ENCODE peak calls at places on chromosomes 13 and 19, in seven cellular contexts. H, Y, Q, T, L, U and K are unnamed samples.

GRCh38 chr13:94033830-94034642 is 445.4 kb downstream of the DCT start:
- DNase-seq in H (no peak), Y (no peak), Q (no peak), T (no peak), L (no peak), U (no peak), K (no peak)

GRCh38 chr19:2199215-2199614 is 35.5 kb downstream of the DOT1L start:
- DNase-seq in H (peak), Y (no peak), Q (no peak), T (peak), L (no peak), U (no peak), K (no peak)

GRCh38 chr13:21043898-21044297 is 17.5 kb downstream of the LATS2 start:
- DNase-seq in H (no peak), Y (no peak), Q (peak), T (no peak), L (no peak), U (no peak), K (no peak)

GRCh38 chr19:46913852-46914430 is 53.1 kb downstream of the ARHGAP35 start:
- DNase-seq in H (peak), Y (no peak), Q (peak), T (no peak), L (peak), U (no peak), K (peak)

GRCh38 chr13:44388427-44388826 is 14.8 kb downstream of the SERP2 start:
- DNase-seq in H (no peak), Y (no peak), Q (no peak), T (peak), L (no peak), U (no peak), K (no peak)

GRCh38 chr13:35198821-35199220 is 256.8 kb downstream of the NBEA start:
- DNase-seq in H (no peak), Y (no peak), Q (no peak), T (no peak), L (no peak), U (no peak), K (no peak)

GRCh38 chr13:23020246-23020843 is 160.4 kb upstream of the SGCG start:
- DNase-seq in H (peak), Y (peak), Q (peak), T (peak), L (peak), U (no peak), K (peak)

GRCh38 chr19:6828306-6828697 is 55.8 kb downstream of the VAV1 start:
- DNase-seq in H (no peak), Y (no peak), Q (no peak), T (no peak), L (peak), U (no peak), K (peak)

GRCh38 chr19:16197188-16197621 is 506 bp upstream of the AP1M1 start:
- DNase-seq in H (no peak), Y (no peak), Q (peak), T (no peak), L (no peak), U (no peak), K (peak)

GRCh38 chr13:73274147-73274546 is 215.3 kb downstream of the KLF5 start:
- DNase-seq in H (no peak), Y (no peak), Q (peak), T (no peak), L (no peak), U (no peak), K (peak)

GRCh38 chr13:30796132-30796832 is 60.9 kb downstream of the ALOX5AP start:
- DNase-seq in H (no peak), Y (no peak), Q (peak), T (no peak), L (peak), U (no peak), K (peak)

GRCh38 chr19:41136636-41137035 is 22.4 kb downstream of the CYP2F1 start:
- DNase-seq in H (no peak), Y (no peak), Q (no peak), T (no peak), L (no peak), U (no peak), K (no peak)

GRCh38 chr13:113623491-113624234 is 34.3 kb downstream of the ATP4B start:
- DNase-seq in H (no peak), Y (no peak), Q (peak), T (no peak), L (no peak), U (no peak), K (no peak)

GRCh38 chr13:44576396-44577235 is 486 bp upstream of the TSC22D1 start:
- DNase-seq in H (no peak), Y (peak), Q (no peak), T (peak), L (no peak), U (peak), K (no peak)